ENCODE peak calls at places on chromosome 3, in ten cellular contexts. One of them, this sample, is unnamed.

GRCh38 chr3:73144276-73144675 is 82.8 kb downstream of the EBLN2 start:
- DNase-seq in uterus: no peak
- DNase-seq in CD8-positive, alpha-beta T cell: no peak
- DNase-seq in body of pancreas: no peak
- DNase-seq in endothelial cell of umbilical vein: no peak
- DNase-seq in stomach: no peak
- DNase-seq in OCI-LY7: no peak
- DNase-seq in sigmoid colon: no peak
- DNase-seq in psoas muscle: peak; percentile 80
- DNase-seq in A549: no peak
- DNase-seq in this sample: peak; percentile 30

GRCh38 chr3:111534701-111535100 is 7.3 kb upstream of the CD96 start:
- DNase-seq in sigmoid colon: no peak
- DNase-seq in stomach: no peak
- DNase-seq in CD8-positive, alpha-beta T cell: no peak
- DNase-seq in endothelial cell of umbilical vein: no peak
- DNase-seq in OCI-LY7: no peak
- DNase-seq in psoas muscle: no peak
- DNase-seq in body of pancreas: no peak
- DNase-seq in uterus: no peak
- DNase-seq in A549: no peak
- DNase-seq in this sample: no peak

GRCh38 chr3:41241800-41242571 is 42.7 kb downstream of the CTNNB1 start:
- DNase-seq in CD8-positive, alpha-beta T cell: no peak
- DNase-seq in psoas muscle: no peak
- DNase-seq in OCI-LY7: no peak
- DNase-seq in endothelial cell of umbilical vein: no peak
- DNase-seq in A549: no peak
- DNase-seq in uterus: no peak
- DNase-seq in stomach: no peak
- DNase-seq in body of pancreas: no peak
- DNase-seq in sigmoid colon: no peak
- DNase-seq in this sample: no peak

GRCh38 chr3:27800261-27800660 is 78.1 kb upstream of the EOMES start:
- DNase-seq in A549: no peak
- DNase-seq in uterus: no peak
- DNase-seq in OCI-LY7: no peak
- DNase-seq in CD8-positive, alpha-beta T cell: no peak
- DNase-seq in body of pancreas: no peak
- DNase-seq in endothelial cell of umbilical vein: no peak
- DNase-seq in stomach: no peak
- DNase-seq in psoas muscle: no peak
- DNase-seq in sigmoid colon: no peak
- DNase-seq in this sample: no peak

GRCh38 chr3:128285925-128286275 is 132.6 kb downstream of the EEFSEC start:
- DNase-seq in OCI-LY7: no peak
- DNase-seq in stomach: no peak
- DNase-seq in CD8-positive, alpha-beta T cell: no peak
- DNase-seq in endothelial cell of umbilical vein: no peak
- DNase-seq in sigmoid colon: no peak
- DNase-seq in uterus: no peak
- DNase-seq in body of pancreas: no peak
- DNase-seq in A549: no peak
- DNase-seq in psoas muscle: no peak
- DNase-seq in this sample: no peak

GRCh38 chr3:16512435-16513140 is 911 bp downstream of the RFTN1 start:
- DNase-seq in sigmoid colon: peak; percentile 69
- DNase-seq in A549: no peak
- DNase-seq in OCI-LY7: peak; percentile 88
- DNase-seq in stomach: peak; percentile 26
- DNase-seq in body of pancreas: peak; percentile 20
- DNase-seq in CD8-positive, alpha-beta T cell: peak; percentile 65
- DNase-seq in endothelial cell of umbilical vein: peak; percentile 35
- DNase-seq in psoas muscle: peak; percentile 75
- DNase-seq in uterus: peak; percentile 42
- DNase-seq in this sample: peak; percentile 68

GRCh38 chr3:134874737-134875413 is 79.8 kb downstream of the EPHB1 start:
- DNase-seq in endothelial cell of umbilical vein: no peak
- DNase-seq in A549: no peak
- DNase-seq in OCI-LY7: no peak
- DNase-seq in psoas muscle: no peak
- DNase-seq in uterus: no peak
- DNase-seq in body of pancreas: no peak
- DNase-seq in stomach: no peak
- DNase-seq in sigmoid colon: no peak
- DNase-seq in CD8-positive, alpha-beta T cell: no peak
- DNase-seq in this sample: no peak

GRCh38 chr3:113698891-113699465 is 2.5 kb upstream of the USF3 start:
- DNase-seq in sigmoid colon: no peak
- DNase-seq in psoas muscle: no peak
- DNase-seq in endothelial cell of umbilical vein: no peak
- DNase-seq in uterus: peak; percentile 22
- DNase-seq in A549: no peak
- DNase-seq in body of pancreas: no peak
- DNase-seq in OCI-LY7: no peak
- DNase-seq in CD8-positive, alpha-beta T cell: no peak
- DNase-seq in stomach: no peak
- DNase-seq in this sample: peak; percentile 10

GRCh38 chr3:100226712-100227429 is 33.9 kb upstream of the TBC1D23 start:
- DNase-seq in stomach: no peak
- DNase-seq in A549: no peak
- DNase-seq in body of pancreas: no peak
- DNase-seq in psoas muscle: no peak
- DNase-seq in CD8-positive, alpha-beta T cell: no peak
- DNase-seq in OCI-LY7: no peak
- DNase-seq in uterus: no peak
- DNase-seq in sigmoid colon: no peak
- DNase-seq in endothelial cell of umbilical vein: no peak
- DNase-seq in this sample: peak; percentile 19

GRCh38 chr3:192914873-192915272 is 2.8 kb downstream of the MB21D2 start:
- DNase-seq in sigmoid colon: no peak
- DNase-seq in A549: no peak
- DNase-seq in CD8-positive, alpha-beta T cell: no peak
- DNase-seq in OCI-LY7: no peak
- DNase-seq in body of pancreas: no peak
- DNase-seq in uterus: no peak
- DNase-seq in endothelial cell of umbilical vein: no peak
- DNase-seq in stomach: no peak
- DNase-seq in psoas muscle: no peak
- DNase-seq in this sample: no peak

GRCh38 chr3:124075758-124076157 is 83.8 kb upstream of the ROPN1 start:
- DNase-seq in psoas muscle: no peak
- DNase-seq in sigmoid colon: no peak
- DNase-seq in A549: no peak
- DNase-seq in endothelial cell of umbilical vein: no peak
- DNase-seq in OCI-LY7: no peak
- DNase-seq in stomach: no peak
- DNase-seq in CD8-positive, alpha-beta T cell: no peak
- DNase-seq in uterus: no peak
- DNase-seq in body of pancreas: no peak
- DNase-seq in this sample: no peak

GRCh38 chr3:52896613-52897012 is 735 bp downstream of the STIMATE start:
- DNase-seq in CD8-positive, alpha-beta T cell: no peak
- DNase-seq in A549: no peak
- DNase-seq in sigmoid colon: no peak
- DNase-seq in body of pancreas: no peak
- DNase-seq in psoas muscle: no peak
- DNase-seq in OCI-LY7: peak; percentile 37
- DNase-seq in endothelial cell of umbilical vein: no peak
- DNase-seq in stomach: no peak
- DNase-seq in uterus: no peak
- DNase-seq in this sample: no peak

GRCh38 chr3:119323401-119324107 is 29.4 kb downstream of the ARHGAP31 start:
- DNase-seq in OCI-LY7: no peak
- DNase-seq in endothelial cell of umbilical vein: no peak
- DNase-seq in stomach: no peak
- DNase-seq in body of pancreas: peak; percentile 13
- DNase-seq in A549: no peak
- DNase-seq in CD8-positive, alpha-beta T cell: no peak
- DNase-seq in sigmoid colon: no peak
- DNase-seq in psoas muscle: no peak
- DNase-seq in uterus: no peak
- DNase-seq in this sample: no peak

GRCh38 chr3:129627350-129628168 is 21.1 kb upstream of the PLXND1 start:
- DNase-seq in body of pancreas: peak; percentile 78
- DNase-seq in A549: peak; percentile 89
- DNase-seq in stomach: peak; percentile 65
- DNase-seq in endothelial cell of umbilical vein: peak; percentile 90
- DNase-seq in uterus: peak; percentile 81
- DNase-seq in psoas muscle: peak; percentile 84
- DNase-seq in sigmoid colon: peak; percentile 87
- DNase-seq in OCI-LY7: peak; percentile 69
- DNase-seq in CD8-positive, alpha-beta T cell: peak; percentile 68
- DNase-seq in this sample: peak; percentile 72

GRCh38 chr3:129625071-129625874 is 18.8 kb upstream of the PLXND1 start:
- DNase-seq in psoas muscle: peak; percentile 58
- DNase-seq in OCI-LY7: no peak
- DNase-seq in CD8-positive, alpha-beta T cell: no peak
- DNase-seq in endothelial cell of umbilical vein: peak; percentile 52
- DNase-seq in body of pancreas: no peak
- DNase-seq in uterus: peak; percentile 39
- DNase-seq in stomach: no peak
- DNase-seq in A549: no peak
- DNase-seq in sigmoid colon: peak; percentile 71
- DNase-seq in this sample: peak; percentile 32

GRCh38 chr3:129628169-129628522 is 21.7 kb upstream of the PLXND1 start:
- DNase-seq in stomach: no peak
- DNase-seq in uterus: peak; percentile 70
- DNase-seq in OCI-LY7: no peak
- DNase-seq in sigmoid colon: no peak
- DNase-seq in A549: no peak
- DNase-seq in CD8-positive, alpha-beta T cell: no peak
- DNase-seq in body of pancreas: no peak
- DNase-seq in endothelial cell of umbilical vein: no peak
- DNase-seq in psoas muscle: no peak
- DNase-seq in this sample: no peak

GRCh38 chr3:129629011-129629410 is 22.5 kb upstream of the PLXND1 start:
- DNase-seq in stomach: no peak
- DNase-seq in endothelial cell of umbilical vein: no peak
- DNase-seq in CD8-positive, alpha-beta T cell: no peak
- DNase-seq in sigmoid colon: no peak
- DNase-seq in body of pancreas: no peak
- DNase-seq in OCI-LY7: no peak
- DNase-seq in psoas muscle: no peak
- DNase-seq in uterus: no peak
- DNase-seq in A549: no peak
- DNase-seq in this sample: no peak

DNA sequence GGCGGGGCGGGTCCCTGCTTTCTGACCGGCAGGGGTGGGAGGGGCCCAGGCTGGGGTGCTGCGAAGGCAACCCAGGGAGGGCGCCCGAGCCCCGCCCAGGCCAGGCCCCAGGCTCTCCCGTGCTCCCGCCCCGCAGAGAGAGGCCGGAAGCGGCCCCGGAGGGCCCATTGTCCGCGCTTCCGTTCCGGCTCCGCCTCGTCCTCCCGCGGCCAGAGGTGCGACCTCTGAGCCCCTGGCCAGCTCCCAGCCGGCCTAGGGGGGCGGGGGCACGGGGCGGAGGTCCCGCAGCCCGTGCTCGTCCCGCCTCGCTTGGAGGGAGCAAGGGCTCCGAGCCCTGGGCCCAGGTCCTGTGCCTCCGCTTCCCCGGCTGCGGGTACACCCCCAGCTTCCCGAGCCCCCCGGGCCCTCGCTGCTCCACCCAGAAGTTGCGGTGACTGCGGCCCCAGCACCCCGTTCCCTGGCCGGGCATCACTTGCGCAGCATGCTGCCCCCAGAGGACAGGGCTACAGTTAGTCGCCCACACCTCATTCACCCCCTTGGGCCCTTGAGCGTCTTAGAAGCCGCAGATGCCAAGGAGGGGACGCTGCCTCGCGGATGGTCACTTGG is 20.4 kb upstream of the PLXND1 start:
- DNase-seq in A549: peak; percentile 89
- DNase-seq in sigmoid colon: peak; percentile 96
- DNase-seq in endothelial cell of umbilical vein: peak; percentile 74
- DNase-seq in stomach: peak; percentile 94
- DNase-seq in psoas muscle: peak; percentile 97
- DNase-seq in CD8-positive, alpha-beta T cell: peak; percentile 51
- DNase-seq in uterus: peak; percentile 91
- DNase-seq in OCI-LY7: peak; percentile 72
- DNase-seq in body of pancreas: peak; percentile 95
- DNase-seq in this sample: peak; percentile 95
- TF ChIP-seq CTCF in A549: no peak
- TF ChIP-seq CTCF in sigmoid colon: no peak
- TF ChIP-seq CTCF in endothelial cell of umbilical vein: peak; percentile 19
- TF ChIP-seq CTCF in stomach: peak; percentile 21
- TF ChIP-seq CTCF in psoas muscle: peak; percentile 6
- TF ChIP-seq CTCF in CD8-positive, alpha-beta T cell: no peak
- TF ChIP-seq CTCF in uterus: peak; percentile 10
- TF ChIP-seq CTCF in OCI-LY7: peak; percentile 51
- TF ChIP-seq CTCF in body of pancreas: peak; percentile 1
- TF ChIP-seq CTCF in this sample: no peak

GRCh38 chr3:112634786-112635541 is 6.0 kb downstream of the CCDC80 start:
- DNase-seq in body of pancreas: no peak
- DNase-seq in endothelial cell of umbilical vein: peak; percentile 37
- DNase-seq in stomach: no peak
- DNase-seq in psoas muscle: no peak
- DNase-seq in A549: no peak
- DNase-seq in uterus: no peak
- DNase-seq in OCI-LY7: peak; percentile 19
- DNase-seq in sigmoid colon: no peak
- DNase-seq in CD8-positive, alpha-beta T cell: no peak
- DNase-seq in this sample: no peak
- H3K27ac ChIP-seq in body of pancreas: no peak overlapping the region
- H3K27ac ChIP-seq in endothelial cell of umbilical vein: no peak overlapping the region
- H3K27ac ChIP-seq in stomach: peak overlapping the region; percentile 78
- H3K27ac ChIP-seq in psoas muscle: peak overlapping the region; percentile 6
- H3K27ac ChIP-seq in A549: no peak overlapping the region
- H3K27ac ChIP-seq in uterus: peak overlapping the region; percentile 86
- H3K27ac ChIP-seq in OCI-LY7: no peak overlapping the region
- H3K27ac ChIP-seq in sigmoid colon: peak overlapping the region; percentile 86
- H3K27ac ChIP-seq in CD8-positive, alpha-beta T cell: no peak overlapping the region
- H3K27ac ChIP-seq in this sample: peak overlapping the region; percentile 46

GRCh38 chr3:195908439-195909293 is at the start of gene TNK2:
- DNase-seq in psoas muscle: peak; percentile 67
- DNase-seq in stomach: peak; percentile 47
- DNase-seq in CD8-positive, alpha-beta T cell: peak; percentile 56
- DNase-seq in uterus: no peak
- DNase-seq in OCI-LY7: peak; percentile 60
- DNase-seq in A549: no peak
- DNase-seq in endothelial cell of umbilical vein: no peak
- DNase-seq in sigmoid colon: peak; percentile 72
- DNase-seq in body of pancreas: peak; percentile 31
- DNase-seq in this sample: no peak
- H3K4me1 ChIP-seq in psoas muscle: peaks cover 8% of the 10 kb centered on the region
- H3K4me1 ChIP-seq in stomach: peaks cover 36% of the 10 kb centered on the region
- H3K4me1 ChIP-seq in CD8-positive, alpha-beta T cell: peaks cover 36% of the 10 kb centered on the region
- H3K4me1 ChIP-seq in uterus: no peaks in the 10 kb centered on the region
- H3K4me1 ChIP-seq in OCI-LY7: peaks cover 50% of the 10 kb centered on the region
- H3K4me1 ChIP-seq in A549: peaks cover 33% of the 10 kb centered on the region
- H3K4me1 ChIP-seq in endothelial cell of umbilical vein: no peaks in the 10 kb centered on the region
- H3K4me1 ChIP-seq in sigmoid colon: peaks cover 39% of the 10 kb centered on the region
- H3K4me1 ChIP-seq in body of pancreas: peaks cover 38% of the 10 kb centered on the region
- H3K4me1 ChIP-seq in this sample: peaks cover 39% of the 10 kb centered on the region

GRCh38 chr3:9666704-9667445 is 17.6 kb downstream of the MTMR14 start:
- DNase-seq in stomach: no peak
- DNase-seq in CD8-positive, alpha-beta T cell: no peak
- DNase-seq in body of pancreas: no peak
- DNase-seq in OCI-LY7: no peak
- DNase-seq in uterus: no peak
- DNase-seq in endothelial cell of umbilical vein: no peak
- DNase-seq in sigmoid colon: peak; percentile 39
- DNase-seq in A549: no peak
- DNase-seq in psoas muscle: no peak
- DNase-seq in this sample: no peak
- TF ChIP-seq CTCF in stomach: no peak
- TF ChIP-seq CTCF in CD8-positive, alpha-beta T cell: no peak
- TF ChIP-seq CTCF in body of pancreas: no peak
- TF ChIP-seq CTCF in OCI-LY7: no peak
- TF ChIP-seq CTCF in uterus: no peak
- TF ChIP-seq CTCF in endothelial cell of umbilical vein: no peak
- TF ChIP-seq CTCF in sigmoid colon: no peak
- TF ChIP-seq CTCF in A549: no peak
- TF ChIP-seq CTCF in psoas muscle: no peak
- TF ChIP-seq CTCF in this sample: no peak

This sample was measured in heart right ventricle.